ENCODE peak calls at places on chromosomes 5 and 9, in eight cellular contexts. A is brain microvascular endothelial cell, V is foreskin fibroblast, C is mammary epithelial cell, F is hepatocyte, X is GM12864, J is keratinocyte, L is HepG2. D is an unnamed sample.
A peak's percentile ranks its signal among the peaks of the same experiment; 100 is the strongest.

GRCh38 chr9:131609116-131609830 is 64.0 kb downstream of the PRRT1B start:
- DNase-seq in L (no peak), V (peak; percentile 86), C (peak; percentile 67), X (no peak), A (peak; percentile 32), F (peak; percentile 49), J (no peak), D (no peak)

GRCh38 chr9:129697111-129697955 is 31.9 kb downstream of the PRRX2 start:
- DNase-seq in C (no peak), V (peak; percentile 93), J (no peak), F (peak; percentile 87), L (no peak), X (no peak), A (peak; percentile 45), D (no peak)

GRCh38 chr5:3604501-3604900 is 8.9 kb downstream of the IRX1 start:
- DNase-seq in V (no peak), L (no peak), F (no peak), J (no peak), C (peak; percentile 92), X (no peak), A (no peak), D (no peak)

GRCh38 chr9:16475257-16475656 is 395.2 kb downstream of the BNC2 start:
- DNase-seq in J (no peak), A (no peak), L (no peak), V (no peak), F (no peak), C (no peak), X (no peak), D (no peak)

GRCh38 chr5:172795401-172795977 is 24.5 kb upstream of the DUSP1 start:
- DNase-seq in L (no peak), J (no peak), C (no peak), F (peak; percentile 84), X (no peak), A (peak; percentile 95), V (peak; percentile 100), D (no peak)

GRCh38 chr9:94945191-94946144 is 219.0 kb downstream of the AOPEP start:
- DNase-seq in F (peak; percentile 65), X (no peak), A (peak; percentile 85), L (no peak), J (no peak), C (peak; percentile 82), V (peak; percentile 93), D (no peak)

GRCh38 chr9:115850548-115851304 is 302.9 kb upstream of the PAPPA start:
- DNase-seq in X (no peak), C (peak; percentile 78), F (no peak), V (peak; percentile 71), L (no peak), J (no peak), A (peak; percentile 7), D (no peak)

GRCh38 chr5:161897033-161897432 is 49.1 kb downstream of the GABRA1 start:
- DNase-seq in L (no peak), A (no peak), F (no peak), V (no peak), J (no peak), C (no peak), X (no peak), D (no peak)

GRCh38 chr5:178505639-178506407 is 84.4 kb downstream of the COL23A1 start:
- DNase-seq in L (no peak), C (no peak), J (no peak), F (no peak), V (no peak), X (no peak), A (no peak), D (no peak)

GRCh38 chr5:633521-633955 is 21.4 kb downstream of the CEP72 start:
- DNase-seq in F (no peak), C (no peak), A (peak; percentile 35), V (peak; percentile 53), X (no peak), L (no peak), J (no peak), D (no peak)

GRCh38 chr5:114055810-114056476 is 305.9 kb upstream of the KCNN2 start:
- DNase-seq in V (peak; percentile 24), J (no peak), X (no peak), C (no peak), L (no peak), F (peak; percentile 13), A (no peak), D (no peak)

GRCh38 chr9:129604766-129605163 is 16.1 kb downstream of the C9orf50 start:
- DNase-seq in C (no peak), L (no peak), A (no peak), V (no peak), X (no peak), J (no peak), F (no peak), D (no peak)

GRCh38 chr9:19104528-19105282 is 2.0 kb upstream of the HAUS6 start:
- DNase-seq in J (no peak), L (no peak), A (no peak), C (peak; percentile 84), V (peak; percentile 52), X (no peak), F (no peak), D (no peak)

GRCh38 chr9:19102181-19102630 is 498 bp downstream of the HAUS6 start:
- DNase-seq in F (no peak), V (peak; percentile 44), A (no peak), X (no peak), C (peak; percentile 34), L (peak; percentile 62), J (no peak), D (peak; percentile 62)

GRCh38 chr9:19102631-19103345 is at the start of gene HAUS6:
- DNase-seq in A (peak; percentile 97), L (peak; percentile 93), C (peak; percentile 93), F (peak; percentile 98), X (peak; percentile 98), V (peak; percentile 99), J (peak; percentile 80), D (peak; percentile 99)

DNA sequence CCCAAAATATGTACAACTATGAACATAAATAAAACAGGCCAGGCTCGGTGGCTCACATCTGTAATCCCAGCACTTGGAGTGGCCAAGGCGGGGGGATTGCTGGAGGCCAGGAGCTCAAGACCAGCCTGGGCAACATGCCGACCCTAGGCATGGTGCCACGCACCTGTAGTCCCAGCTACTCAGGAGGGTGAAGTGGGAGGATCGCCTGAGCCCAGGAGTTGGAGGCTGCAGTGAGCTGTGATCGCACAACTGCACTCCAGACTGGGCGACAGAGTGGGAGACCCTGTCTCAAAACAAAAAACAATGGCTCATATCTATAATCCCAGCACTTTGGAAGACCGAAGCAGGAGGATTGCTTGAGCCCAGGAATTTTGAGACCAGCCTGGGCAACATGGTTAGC is 1.5 kb downstream of the HAUS6 start:
- DNase-seq in J (no peak), A (no peak), L (no peak), V (no peak), C (no peak), F (no peak), X (no peak), D (no peak)
- H3K4me3 ChIP-seq in J (peak overlapping the region; percentile 18), A (peak overlapping the region; percentile 22), L (peak overlapping the region; percentile 96), V (peak overlapping the region; percentile 11), C (peak overlapping the region; percentile 46), F (no peak overlapping the region), X (peak overlapping the region; percentile 76), D (peak overlapping the region; percentile 72)

GRCh38 chr5:174425271-174425963 is 299.0 kb upstream of the MSX2 start:
- DNase-seq in F (peak; percentile 20), A (no peak), J (no peak), V (no peak), C (peak; percentile 51), X (no peak), L (no peak), D (no peak)
- TF ChIP-seq CTCF in F (no peak), A (no peak), J (no peak), V (no peak), C (no peak), X (no peak), L (no peak), D (no peak)

GRCh38 chr5:41485533-41485932 is 24.9 kb downstream of the PLCXD3 start:
- DNase-seq in X (no peak), A (no peak), V (no peak), L (no peak), F (no peak), J (no peak), C (no peak), D (no peak)

GRCh38 chr5:41482715-41483114 is 27.7 kb downstream of the PLCXD3 start:
- DNase-seq in V (no peak), C (no peak), F (no peak), X (no peak), L (no peak), A (no peak), J (no peak), D (peak; percentile 6)
- H3K4me3 ChIP-seq in V (no peak overlapping the region), C (no peak overlapping the region), F (no peak overlapping the region), X (no peak overlapping the region), L (no peak overlapping the region), A (no peak overlapping the region), J (no peak overlapping the region), D (no peak overlapping the region)

DNA sequence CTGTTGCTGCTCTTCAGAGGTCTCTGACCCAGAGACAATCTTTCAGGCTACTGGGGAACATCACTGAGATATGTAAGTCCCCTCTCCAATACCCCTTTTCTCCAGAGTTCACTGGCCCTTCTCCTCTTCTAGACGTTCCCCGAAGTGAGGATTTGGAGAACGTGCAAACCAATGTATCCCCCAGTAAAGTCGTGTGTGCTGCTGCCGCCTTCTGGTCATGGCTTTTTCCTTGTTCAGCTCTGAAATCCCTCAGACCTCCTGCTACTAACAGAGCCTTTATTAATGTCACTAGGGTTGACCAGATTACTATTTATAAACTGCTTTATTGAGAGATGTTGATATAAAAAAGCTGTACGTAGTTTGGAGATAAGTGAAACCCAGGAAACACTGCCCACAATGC is 1028.6 kb downstream of the CDH9 start:
- DNase-seq in X (no peak), C (no peak), F (peak; percentile 39), V (no peak), J (no peak), L (no peak), A (no peak), D (no peak)
- TF ChIP-seq CTCF in X (no peak), C (no peak), F (peak; percentile 51), V (no peak), J (no peak), L (peak; percentile 24), A (no peak), D (no peak)

GRCh38 chr9:107269681-107270080 is 13.4 kb upstream of the RAD23B start:
- DNase-seq in V (peak; percentile 66), J (no peak), L (peak; percentile 87), A (no peak), X (no peak), C (no peak), F (no peak), D (no peak)
- H3K4me3 ChIP-seq in V (no peak overlapping the region), J (no peak overlapping the region), L (peak overlapping the region; percentile 36), A (no peak overlapping the region), X (no peak overlapping the region), C (no peak overlapping the region), F (no peak overlapping the region), D (no peak overlapping the region)

GRCh38 chr5:180803181-180804128 is 849 bp upstream of the MGAT1 start:
- DNase-seq in J (no peak), C (peak; percentile 86), L (peak; percentile 48), A (no peak), X (peak; percentile 87), V (peak; percentile 50), F (peak; percentile 58), D (peak; percentile 95)
- TF ChIP-seq CTCF in J (no peak), C (no peak), L (peak; percentile 43), A (peak; percentile 36), X (peak; percentile 26), V (no peak), F (peak; percentile 11), D (no peak)